ENCODE peak calls at places on chromosome 7, in six cellular contexts. E is small intestine; T is stimulated activated CD8-positive, alpha-beta memory T cell treated with anti-CD3 and anti-CD28 coated beads, Interleukin-4, amount 100 ng/mL, for 24 hours; C is T-helper 2 cell; Y is stromal cell of bone marrow; U is hepatocyte. V is an unnamed sample.
A peak's percentile ranks its signal among the peaks of the same experiment; 100 is the strongest.

GRCh38 chr7:33669251-33669670 is 236.1 kb upstream of the BMPER start:
- DNase-seq in T (no peak), U (no peak), E (no peak), C (no peak), Y (no peak), V (no peak)

GRCh38 chr7:52897708-52898107 is 137.7 kb upstream of the POM121L12 start:
- DNase-seq in U (peak; percentile 23), T (no peak), Y (no peak), C (no peak), E (no peak), V (no peak)

GRCh38 chr7:111409714-111410422 is 152.4 kb downstream of the IMMP2L start:
- DNase-seq in T (no peak), U (no peak), Y (peak; percentile 25), E (peak; percentile 5), C (no peak), V (peak; percentile 36)

GRCh38 chr7:2336626-2337025 is 18.0 kb upstream of the EIF3B start:
- DNase-seq in C (no peak), E (no peak), T (no peak), Y (no peak), U (no peak), V (no peak)

GRCh38 chr7:1291846-1292765 is 59.4 kb downstream of the UNCX start:
- DNase-seq in U (no peak), E (no peak), T (no peak), C (no peak), Y (no peak), V (no peak)

GRCh38 chr7:117269417-117269816 is 53.4 kb downstream of the WNT2 start:
- DNase-seq in T (no peak), U (no peak), C (no peak), Y (peak; percentile 93), E (no peak), V (peak; percentile 89)

GRCh38 chr7:84041649-84042048 is 152.9 kb downstream of the SEMA3A start:
- DNase-seq in C (no peak), U (no peak), Y (no peak), E (no peak), T (no peak), V (no peak)

GRCh38 chr7:107286751-107287621 is 118.2 kb downstream of the HBP1 start:
- DNase-seq in T (no peak), U (no peak), C (no peak), E (no peak), Y (no peak), V (no peak)

GRCh38 chr7:127819975-127820778 is 168.2 kb downstream of the SND1 start:
- DNase-seq in T (no peak), U (peak; percentile 61), E (peak; percentile 61), C (no peak), Y (peak; percentile 15), V (no peak)

GRCh38 chr7:111827863-111828504 is 265.7 kb upstream of the IMMP2L start:
- DNase-seq in C (no peak), T (no peak), Y (peak; percentile 13), E (peak; percentile 0), U (peak; percentile 54), V (peak; percentile 35)

GRCh38 chr7:148622887-148623585 is 32.5 kb downstream of the C7orf33 start:
- DNase-seq in C (no peak), E (no peak), U (no peak), Y (no peak), T (no peak), V (no peak)

GRCh38 chr7:39480901-39481300 is 85.3 kb upstream of the YAE1 start:
- DNase-seq in C (no peak), T (no peak), U (no peak), E (no peak), Y (no peak), V (no peak)

GRCh38 chr7:132130497-132130896 is 445.8 kb downstream of the PLXNA4 start:
- DNase-seq in C (no peak), E (no peak), Y (no peak), T (no peak), U (no peak), V (no peak)

GRCh38 chr7:96188623-96188991 is 133.3 kb downstream of the SLC25A13 start:
- DNase-seq in E (no peak), U (no peak), T (no peak), Y (no peak), C (no peak), V (no peak)

GRCh38 chr7:27782849-27783248 is 42.9 kb downstream of the TAX1BP1 start:
- DNase-seq in E (no peak), Y (peak; percentile 68), U (no peak), C (no peak), T (no peak), V (no peak)

GRCh38 chr7:44081266-44081748 is 1.0 kb downstream of the POLM start:
- DNase-seq in C (peak; percentile 26), U (no peak), Y (no peak), E (peak; percentile 39), T (no peak), V (no peak)

GRCh38 chr7:144857463-144857862 is 21.6 kb upstream of the TPK1 start:
- DNase-seq in T (no peak), Y (no peak), E (no peak), U (no peak), C (no peak), V (no peak)

GRCh38 chr7:10237306-10237705 is 736.4 kb upstream of the PHF14 start:
- DNase-seq in C (no peak), E (no peak), Y (peak; percentile 8), U (peak; percentile 83), T (no peak), V (no peak)

GRCh38 chr7:112157072-112157471 is 49.1 kb downstream of the DOCK4 start:
- DNase-seq in C (no peak), Y (peak; percentile 86), E (no peak), T (no peak), U (no peak), V (peak; percentile 59)

GRCh38 chr7:38863609-38864291 is 45.2 kb downstream of the VPS41 start:
- DNase-seq in T (no peak), E (peak; percentile 87), U (peak; percentile 78), C (no peak), Y (no peak), V (no peak)

GRCh38 chr7:19009241-19009935 is 108.0 kb downstream of the TWIST1 start:
- DNase-seq in T (no peak), U (no peak), C (no peak), E (no peak), Y (peak; percentile 52), V (no peak)

GRCh38 chr7:47720141-47720906 is 138.4 kb upstream of the TNS3 start:
- DNase-seq in Y (no peak), E (peak; percentile 56), C (no peak), T (no peak), U (no peak), V (peak; percentile 81)

GRCh38 chr7:101589052-101589451 is 40.0 kb downstream of the MYL10 start:
- DNase-seq in U (no peak), T (no peak), C (no peak), E (no peak), Y (no peak), V (no peak)

GRCh38 chr7:24075426-24075810 is 208.6 kb upstream of the NPY start:
- DNase-seq in U (no peak), C (no peak), Y (peak; percentile 2), E (peak; percentile 74), T (no peak), V (no peak)

GRCh38 chr7:35454575-35455385 is 200.9 kb upstream of the TBX20 start:
- DNase-seq in E (no peak), T (no peak), U (no peak), C (no peak), Y (no peak), V (no peak)

GRCh38 chr7:47453093-47454056 is 128.5 kb downstream of the TNS3 start:
- DNase-seq in C (no peak), T (no peak), E (peak; percentile 49), Y (peak; percentile 76), U (peak; percentile 55), V (peak; percentile 83)

GRCh38 chr7:112199035-112199655 is 7.1 kb downstream of the DOCK4 start:
- DNase-seq in C (no peak), U (no peak), Y (no peak), E (no peak), T (no peak), V (no peak)

GRCh38 chr7:39623312-39624201 is at the start of gene RALA:
- DNase-seq in Y (peak; percentile 90), E (peak; percentile 93), C (peak; percentile 84), U (peak; percentile 96), T (peak; percentile 84), V (peak; percentile 84)

GRCh38 chr7:54985405-54986360 is 33.1 kb upstream of the EGFR start:
- DNase-seq in U (peak; percentile 45), C (no peak), T (no peak), E (no peak), Y (peak; percentile 82), V (peak; percentile 72)

GRCh38 chr7:13948019-13948781 is 41.3 kb downstream of the ETV1 start:
- DNase-seq in E (no peak), C (no peak), Y (no peak), U (no peak), T (no peak), V (no peak)

GRCh38 chr7:98203261-98203963 is 7.8 kb upstream of the BHLHA15 start:
- DNase-seq in C (no peak), U (no peak), T (no peak), Y (no peak), E (no peak), V (no peak)

GRCh38 chr7:139452948-139453672 is 30.4 kb downstream of the KLRG2 start:
- DNase-seq in T (no peak), C (no peak), U (no peak), E (no peak), Y (no peak), V (no peak)

GRCh38 chr7:132402751-132403245 is 173.5 kb downstream of the PLXNA4 start:
- DNase-seq in T (no peak), Y (peak; percentile 77), C (no peak), E (no peak), U (no peak), V (no peak)

GRCh38 chr7:74059037-74059436 is 24.6 kb upstream of the LIMK1 start:
- DNase-seq in Y (no peak), E (no peak), T (no peak), C (no peak), U (no peak), V (no peak)